ENCODE peak calls at places on chromosome 6, in eight cellular contexts. Q, W, V, T, G, R, H and I are unnamed samples.
A peak's percentile ranks its signal among the peaks of the same experiment; 100 is the strongest.

GRCh38 chr6:95723638-95724037 is 146.3 kb downstream of the MANEA start:
- DNase-seq in Q (no peak), W (no peak), V (no peak), T (no peak), G (no peak), R (no peak), H (no peak), I (no peak)

GRCh38 chr6:71289039-71289801 is 609 bp downstream of the OGFRL1 start:
- DNase-seq in Q (no peak), W (no peak), V (peak; percentile 60), T (no peak), G (peak; percentile 6), R (peak; percentile 78), H (no peak), I (no peak)

GRCh38 chr6:118882314-118882905 is 11.5 kb upstream of the ASF1A start:
- DNase-seq in Q (no peak), W (no peak), V (no peak), T (no peak), G (no peak), R (no peak), H (no peak), I (no peak)

GRCh38 chr6:16337280-16337975 is 99.0 kb downstream of the GMPR start:
- DNase-seq in Q (peak; percentile 80), W (no peak), V (peak; percentile 78), T (peak; percentile 95), G (peak; percentile 99), R (no peak), H (no peak), I (peak; percentile 55)

GRCh38 chr6:71745525-71745924 is 140.8 kb upstream of the RIMS1 start:
- DNase-seq in Q (no peak), W (no peak), V (no peak), T (no peak), G (no peak), R (no peak), H (no peak), I (no peak)

GRCh38 chr6:170281331-170282292 is 9.3 kb downstream of the DLL1 start:
- DNase-seq in Q (no peak), W (no peak), V (no peak), T (no peak), G (no peak), R (no peak), H (no peak), I (no peak)

GRCh38 chr6:14324042-14324441 is 206.5 kb downstream of the CD83 start:
- DNase-seq in Q (no peak), W (no peak), V (no peak), T (no peak), G (no peak), R (no peak), H (no peak), I (peak; percentile 2)

GRCh38 chr6:119129968-119130484 is 51.6 kb upstream of the FAM184A start:
- DNase-seq in Q (no peak), W (no peak), V (no peak), T (no peak), G (peak; percentile 53), R (no peak), H (no peak), I (peak; percentile 69)

GRCh38 chr6:46549155-46549554 is 57.9 kb upstream of the RCAN2 start:
- DNase-seq in Q (no peak), W (no peak), V (no peak), T (no peak), G (no peak), R (no peak), H (no peak), I (peak; percentile 29)

GRCh38 chr6:161395832-161396231 is 122.0 kb upstream of the AGPAT4 start:
- DNase-seq in Q (no peak), W (no peak), V (no peak), T (no peak), G (no peak), R (no peak), H (no peak), I (no peak)

GRCh38 chr6:142784344-142784743 is 160.6 kb downstream of the HIVEP2 start:
- DNase-seq in Q (no peak), W (no peak), V (no peak), T (no peak), G (no peak), R (peak; percentile 66), H (no peak), I (peak; percentile 20)

GRCh38 chr6:160122744-160123143 is 1.1 kb downstream of the SLC22A1 start:
- DNase-seq in Q (no peak), W (no peak), V (no peak), T (no peak), G (no peak), R (no peak), H (no peak), I (no peak)

GRCh38 chr6:35343092-35343834 is 905 bp downstream of the PPARD start:
- DNase-seq in Q (no peak), W (no peak), V (peak; percentile 73), T (peak; percentile 72), G (no peak), R (peak; percentile 34), H (no peak), I (peak; percentile 33)

GRCh38 chr6:121222656-121223055 is 111.6 kb downstream of the TBC1D32 start:
- DNase-seq in Q (no peak), W (no peak), V (no peak), T (no peak), G (peak; percentile 40), R (peak; percentile 7), H (no peak), I (peak; percentile 66)

GRCh38 chr6:29603930-29604329 is 19.0 kb downstream of the OR2H2 start:
- DNase-seq in Q (no peak), W (no peak), V (no peak), T (no peak), G (no peak), R (no peak), H (no peak), I (no peak)

GRCh38 chr6:127148511-127148910 is 30.0 kb downstream of the RSPO3 start:
- DNase-seq in Q (no peak), W (no peak), V (no peak), T (no peak), G (peak; percentile 30), R (no peak), H (no peak), I (peak; percentile 52)

GRCh38 chr6:36873612-36874011 is 991 bp downstream of the PPIL1 start:
- DNase-seq in Q (no peak), W (peak; percentile 36), V (no peak), T (no peak), G (no peak), R (peak; percentile 59), H (no peak), I (peak; percentile 9)

GRCh38 chr6:33156561-33156960 is 35.7 kb downstream of the COL11A2 start:
- DNase-seq in Q (no peak), W (no peak), V (no peak), T (no peak), G (no peak), R (no peak), H (no peak), I (no peak)

GRCh38 chr6:137218473-137218916 is 690 bp downstream of the IFNGR1 start:
- DNase-seq in Q (peak; percentile 37), W (no peak), V (no peak), T (peak; percentile 49), G (peak; percentile 66), R (peak; percentile 51), H (peak; percentile 7), I (peak; percentile 57)

GRCh38 chr6:150091466-150091865 is 22.5 kb upstream of the ULBP3 start:
- DNase-seq in Q (no peak), W (no peak), V (no peak), T (no peak), G (no peak), R (no peak), H (no peak), I (no peak)

GRCh38 chr6:17580518-17581048 is 19.5 kb upstream of the FAM8A1 start:
- DNase-seq in Q (no peak), W (no peak), V (peak; percentile 68), T (peak; percentile 26), G (peak; percentile 34), R (no peak), H (no peak), I (peak; percentile 42)

GRCh38 chr6:42177514-42178364 is 4.6 kb downstream of the GUCA1A start:
- DNase-seq in Q (no peak), W (no peak), V (no peak), T (no peak), G (no peak), R (no peak), H (no peak), I (no peak)

GRCh38 chr6:16400248-16400760 is 161.9 kb downstream of the GMPR start:
- DNase-seq in Q (no peak), W (no peak), V (no peak), T (no peak), G (no peak), R (no peak), H (no peak), I (no peak)

GRCh38 chr6:2961491-2961890 is 9.9 kb downstream of the SERPINB6 start:
- DNase-seq in Q (no peak), W (no peak), V (no peak), T (no peak), G (no peak), R (no peak), H (no peak), I (no peak)
- TF ChIP-seq CTCF in Q (peak; percentile 21), W (no peak), V (no peak), T (no peak), G (no peak), R (no peak), H (no peak), I (no peak)

GRCh38 chr6:157552956-157553485 is 172.0 kb downstream of the ZDHHC14 start:
- DNase-seq in Q (no peak), W (no peak), V (no peak), T (no peak), G (no peak), R (no peak), H (no peak), I (no peak)
- H3K4me3 ChIP-seq in Q (no peak overlapping the region), W (no peak overlapping the region), V (no peak overlapping the region), T (no peak overlapping the region), G (no peak overlapping the region), R (no peak overlapping the region), H (no peak overlapping the region), I (no peak overlapping the region)

GRCh38 chr6:41088451-41088850 is 15.7 kb downstream of the NFYA start:
- DNase-seq in Q (peak; percentile 29), W (no peak), V (no peak), T (no peak), G (peak; percentile 9), R (no peak), H (no peak), I (peak; percentile 36)

GRCh38 chr6:41097467-41098090 is 24.8 kb downstream of the NFYA start:
- DNase-seq in Q (no peak), W (no peak), V (no peak), T (no peak), G (peak; percentile 71), R (no peak), H (no peak), I (peak; percentile 87)

GRCh38 chr6:41093729-41094128 is 21.0 kb downstream of the NFYA start:
- DNase-seq in Q (no peak), W (no peak), V (no peak), T (no peak), G (no peak), R (no peak), H (no peak), I (peak; percentile 79)

GRCh38 chr6:41090841-41091761 is 18.3 kb downstream of the NFYA start:
- DNase-seq in Q (no peak), W (no peak), V (no peak), T (no peak), G (no peak), R (no peak), H (no peak), I (no peak)

GRCh38 chr6:41092421-41093140 is 19.8 kb downstream of the NFYA start:
- DNase-seq in Q (no peak), W (peak; percentile 7), V (no peak), T (no peak), G (peak; percentile 26), R (peak; percentile 36), H (no peak), I (peak; percentile 72)
- TF ChIP-seq CTCF in Q (no peak), W (peak; percentile 43), V (peak; percentile 19), T (no peak), G (peak; percentile 51), R (peak; percentile 77), H (no peak), I (peak; percentile 62)

GRCh38 chr6:6686748-6687601 is 98.5 kb downstream of the LY86 start:
- DNase-seq in Q (peak; percentile 95), W (peak; percentile 88), V (peak; percentile 98), T (peak; percentile 86), G (peak; percentile 11), R (peak; percentile 97), H (no peak), I (peak; percentile 79)
- H3K4me3 ChIP-seq in Q (peak overlapping the region; percentile 35), W (peak overlapping the region; percentile 53), V (peak overlapping the region; percentile 25), T (no peak overlapping the region), G (no peak overlapping the region), R (peak overlapping the region; percentile 82), H (no peak overlapping the region), I (no peak overlapping the region)